ENCODE peak calls at places on chromosomes 16 and 17, in nine cellular contexts. S is endothelial cell of umbilical vein, Y is stomach, X is thyroid gland, K is body of pancreas, V is H1, F is tibial nerve, Q is uterus, C is transverse colon. R is an unnamed sample.

GRCh38 chr17:6953689-6954088 is 42.2 kb upstream of the ALOX12 start:
- DNase-seq in S (no peak), Y (no peak), X (no peak), K (no peak), V (no peak), F (no peak), Q (no peak), C (no peak), R (no peak)

GRCh38 chr17:7094661-7095064 is 14.6 kb upstream of the CLEC10A start:
- DNase-seq in S (no peak), Y (no peak), X (no peak), K (no peak), V (no peak), F (no peak), Q (no peak), C (no peak), R (no peak)

GRCh38 chr17:12744298-12744697 is 45.0 kb upstream of the ARHGAP44 start:
- DNase-seq in S (no peak), Y (no peak), X (no peak), K (no peak), V (no peak), F (no peak), Q (no peak), C (no peak), R (no peak)

GRCh38 chr16:50699345-50700159 is 6.1 kb downstream of the NOD2 start:
- DNase-seq in S (no peak), Y (no peak), X (no peak), K (no peak), V (no peak), F (no peak), Q (no peak), C (no peak), R (no peak)

GRCh38 chr16:3101018-3101840 is 2.1 kb upstream of the ZSCAN10 start:
- DNase-seq in S (peak), Y (no peak), X (no peak), K (no peak), V (no peak), F (no peak), Q (no peak), C (no peak), R (peak)

GRCh38 chr16:74455619-74456289 is 34.5 kb upstream of the CLEC18B start:
- DNase-seq in S (peak), Y (no peak), X (no peak), K (no peak), V (no peak), F (no peak), Q (no peak), C (no peak), R (no peak)

GRCh38 chr16:7227193-7227825 is 105.3 kb upstream of the RBFOX1 start:
- DNase-seq in S (no peak), Y (no peak), X (peak), K (no peak), V (peak), F (no peak), Q (no peak), C (no peak), R (no peak)

GRCh38 chr17:42989726-42990652 is 8.2 kb upstream of the RPL27 start:
- DNase-seq in S (no peak), Y (no peak), X (no peak), K (no peak), V (no peak), F (no peak), Q (no peak), C (no peak), R (no peak)

GRCh38 chr17:49527927-49528651 is 33.0 kb downstream of the NGFR start:
- DNase-seq in S (no peak), Y (no peak), X (no peak), K (no peak), V (no peak), F (no peak), Q (no peak), C (no peak), R (no peak)

GRCh38 chr17:6388416-6388815 is 46.5 kb downstream of the AIPL1 start:
- DNase-seq in S (no peak), Y (no peak), X (no peak), K (no peak), V (no peak), F (no peak), Q (no peak), C (no peak), R (no peak)

GRCh38 chr16:28012031-28012445 is 51.5 kb downstream of the GSG1L start:
- DNase-seq in S (no peak), Y (no peak), X (no peak), K (no peak), V (no peak), F (no peak), Q (no peak), C (no peak), R (no peak)

GRCh38 chr16:10037771-10038170 is 144.5 kb downstream of the GRIN2A start:
- DNase-seq in S (no peak), Y (no peak), X (no peak), K (no peak), V (no peak), F (no peak), Q (no peak), C (no peak), R (no peak)

GRCh38 chr16:48810803-48811453 is 200.9 kb upstream of the N4BP1 start:
- DNase-seq in S (no peak), Y (no peak), X (no peak), K (no peak), V (no peak), F (no peak), Q (no peak), C (no peak), R (no peak)

GRCh38 chr17:54899721-54900456 is 763 bp upstream of the TOM1L1 start:
- DNase-seq in S (no peak), Y (no peak), X (no peak), K (no peak), V (peak), F (no peak), Q (no peak), C (no peak), R (peak)

GRCh38 chr17:40542562-40543411 is 22.5 kb downstream of the CCR7 start:
- DNase-seq in S (peak), Y (peak), X (no peak), K (peak), V (no peak), F (peak), Q (peak), C (peak), R (no peak)
- TF ChIP-seq POLR2A in S (no peak), Y (no peak), X (no peak), K (no peak), V (no peak), F (no peak), Q (peak), C (no peak), R (no peak)

GRCh38 chr16:81861915-81862314 is 82.8 kb downstream of the PLCG2 start:
- DNase-seq in S (peak), Y (no peak), X (no peak), K (no peak), V (no peak), F (no peak), Q (peak), C (no peak), R (no peak)

GRCh38 chr16:81860867-81861266 is 81.8 kb downstream of the PLCG2 start:
- DNase-seq in S (no peak), Y (no peak), X (no peak), K (no peak), V (no peak), F (no peak), Q (no peak), C (no peak), R (no peak)

GRCh38 chr16:81864646-81865382 is 85.7 kb downstream of the PLCG2 start:
- DNase-seq in S (no peak), Y (no peak), X (no peak), K (no peak), V (no peak), F (no peak), Q (no peak), C (no peak), R (no peak)

GRCh38 chr16:81861503-81861902 is 82.4 kb downstream of the PLCG2 start:
- DNase-seq in S (no peak), Y (no peak), X (no peak), K (no peak), V (no peak), F (no peak), Q (no peak), C (no peak), R (no peak)

GRCh38 chr16:81863630-81864352 is 84.7 kb downstream of the PLCG2 start:
- DNase-seq in S (no peak), Y (no peak), X (no peak), K (no peak), V (no peak), F (no peak), Q (no peak), C (peak), R (no peak)
- TF ChIP-seq POLR2A in S (no peak), Y (no peak), X (no peak), K (no peak), V (no peak), F (no peak), Q (no peak), C (no peak), R (no peak)

GRCh38 chr17:75994802-75995350 is 5.8 kb upstream of the CDK3 start:
- DNase-seq in S (no peak), Y (no peak), X (no peak), K (no peak), V (no peak), F (no peak), Q (no peak), C (no peak), R (no peak)

GRCh38 chr17:76000016-76000754 is 470 bp upstream of the CDK3 start:
- DNase-seq in S (peak), Y (peak), X (peak), K (peak), V (peak), F (peak), Q (no peak), C (peak), R (peak)

GRCh38 chr17:75995385-75995925 is 5.2 kb upstream of the CDK3 start:
- DNase-seq in S (no peak), Y (no peak), X (no peak), K (no peak), V (no peak), F (no peak), Q (no peak), C (no peak), R (no peak)

GRCh38 chr17:75998327-75998795 is 2.3 kb upstream of the CDK3 start:
- DNase-seq in S (no peak), Y (no peak), X (no peak), K (no peak), V (no peak), F (no peak), Q (no peak), C (peak), R (no peak)

GRCh38 chr17:75996665-75997590 is 3.7 kb upstream of the CDK3 start:
- DNase-seq in S (no peak), Y (peak), X (no peak), K (no peak), V (no peak), F (no peak), Q (no peak), C (peak), R (no peak)
- TF ChIP-seq POLR2A in S (no peak), Y (no peak), X (no peak), K (no peak), V (no peak), F (no peak), Q (no peak), C (peak), R (no peak)

GRCh38 chr17:50683434-50684287 is 24.1 kb downstream of the ANKRD40 start:
- DNase-seq in S (no peak), Y (no peak), X (no peak), K (peak), V (no peak), F (no peak), Q (no peak), C (no peak), R (no peak)

GRCh38 chr17:50684288-50684611 is 23.5 kb downstream of the ANKRD40 start:
- DNase-seq in S (no peak), Y (no peak), X (no peak), K (no peak), V (no peak), F (no peak), Q (no peak), C (no peak), R (no peak)

GRCh38 chr17:50685691-50686493 is 21.8 kb downstream of the ANKRD40 start:
- DNase-seq in S (no peak), Y (no peak), X (no peak), K (peak), V (no peak), F (no peak), Q (no peak), C (no peak), R (no peak)

GRCh38 chr17:50685334-50685665 is 22.4 kb downstream of the ANKRD40 start:
- DNase-seq in S (no peak), Y (no peak), X (no peak), K (no peak), V (no peak), F (no peak), Q (no peak), C (no peak), R (no peak)

GRCh38 chr17:50684612-50685333 is 22.9 kb downstream of the ANKRD40 start:
- DNase-seq in S (no peak), Y (peak), X (no peak), K (peak), V (no peak), F (no peak), Q (no peak), C (peak), R (no peak)
- TF ChIP-seq POLR2A in S (no peak), Y (no peak), X (no peak), K (no peak), V (no peak), F (no peak), Q (no peak), C (peak), R (no peak)

GRCh38 chr16:370443-370842 is at the start of gene MRPL28:
- DNase-seq in S (peak), Y (peak), X (peak), K (peak), V (peak), F (peak), Q (peak), C (peak), R (peak)

GRCh38 chr16:370980-371728 is 816 bp upstream of the MRPL28 start:
- DNase-seq in S (no peak), Y (no peak), X (no peak), K (no peak), V (no peak), F (no peak), Q (no peak), C (peak), R (no peak)

GRCh38 chr16:369866-370436 is 387 bp downstream of the MRPL28 start:
- DNase-seq in S (no peak), Y (peak), X (no peak), K (no peak), V (no peak), F (no peak), Q (no peak), C (no peak), R (no peak)

GRCh38 chr16:368388-369158 is 1.8 kb downstream of the MRPL28 start:
- DNase-seq in S (no peak), Y (no peak), X (no peak), K (no peak), V (no peak), F (no peak), Q (no peak), C (peak), R (no peak)

GRCh38 chr16:369275-369865 is 968 bp downstream of the MRPL28 start:
- DNase-seq in S (no peak), Y (no peak), X (no peak), K (no peak), V (no peak), F (no peak), Q (no peak), C (no peak), R (peak)
- TF ChIP-seq POLR2A in S (no peak), Y (no peak), X (no peak), K (no peak), V (no peak), F (no peak), Q (no peak), C (no peak), R (no peak)

DNA sequence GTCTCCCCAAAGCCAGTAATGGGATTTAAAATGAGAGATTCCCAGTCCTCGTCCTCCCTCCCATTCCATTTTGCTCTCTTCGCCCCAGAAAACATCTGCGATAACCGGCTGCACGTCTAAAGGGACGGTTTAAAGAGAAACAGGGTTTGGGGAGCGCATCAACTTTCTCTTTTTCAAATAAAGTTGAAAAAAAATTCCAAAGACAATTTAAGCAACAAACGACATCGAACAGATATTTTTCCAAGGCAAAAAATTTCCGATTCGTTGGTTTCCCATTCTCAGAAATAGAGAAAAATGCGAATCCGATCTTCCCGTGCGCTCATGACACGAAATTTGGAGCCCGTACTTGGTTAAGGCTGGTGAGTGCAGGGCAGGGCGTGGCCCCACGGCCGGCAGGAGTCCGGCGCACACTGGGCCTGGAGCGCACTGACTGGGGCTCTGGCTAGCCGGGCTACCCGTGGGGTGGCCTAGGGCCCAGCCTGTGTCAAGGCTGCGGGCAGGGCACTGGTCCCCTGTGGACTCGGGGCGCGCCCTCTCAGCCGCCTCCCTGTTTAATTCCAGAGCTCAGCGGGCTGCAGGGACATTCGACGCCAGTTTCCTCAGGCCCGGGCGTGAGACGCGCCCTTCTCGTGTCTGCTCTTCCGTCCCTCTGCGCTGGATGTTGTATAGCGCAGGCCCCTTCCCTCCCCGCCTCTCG is 17.8 kb upstream of the ZFHX3 start:
- DNase-seq in S (no peak), Y (no peak), X (peak), K (no peak), V (no peak), F (no peak), Q (no peak), C (peak), R (no peak)
- TF ChIP-seq POLR2A in S (no peak), Y (no peak), X (no peak), K (peak), V (no peak), F (no peak), Q (no peak), C (no peak), R (no peak)

DNA sequence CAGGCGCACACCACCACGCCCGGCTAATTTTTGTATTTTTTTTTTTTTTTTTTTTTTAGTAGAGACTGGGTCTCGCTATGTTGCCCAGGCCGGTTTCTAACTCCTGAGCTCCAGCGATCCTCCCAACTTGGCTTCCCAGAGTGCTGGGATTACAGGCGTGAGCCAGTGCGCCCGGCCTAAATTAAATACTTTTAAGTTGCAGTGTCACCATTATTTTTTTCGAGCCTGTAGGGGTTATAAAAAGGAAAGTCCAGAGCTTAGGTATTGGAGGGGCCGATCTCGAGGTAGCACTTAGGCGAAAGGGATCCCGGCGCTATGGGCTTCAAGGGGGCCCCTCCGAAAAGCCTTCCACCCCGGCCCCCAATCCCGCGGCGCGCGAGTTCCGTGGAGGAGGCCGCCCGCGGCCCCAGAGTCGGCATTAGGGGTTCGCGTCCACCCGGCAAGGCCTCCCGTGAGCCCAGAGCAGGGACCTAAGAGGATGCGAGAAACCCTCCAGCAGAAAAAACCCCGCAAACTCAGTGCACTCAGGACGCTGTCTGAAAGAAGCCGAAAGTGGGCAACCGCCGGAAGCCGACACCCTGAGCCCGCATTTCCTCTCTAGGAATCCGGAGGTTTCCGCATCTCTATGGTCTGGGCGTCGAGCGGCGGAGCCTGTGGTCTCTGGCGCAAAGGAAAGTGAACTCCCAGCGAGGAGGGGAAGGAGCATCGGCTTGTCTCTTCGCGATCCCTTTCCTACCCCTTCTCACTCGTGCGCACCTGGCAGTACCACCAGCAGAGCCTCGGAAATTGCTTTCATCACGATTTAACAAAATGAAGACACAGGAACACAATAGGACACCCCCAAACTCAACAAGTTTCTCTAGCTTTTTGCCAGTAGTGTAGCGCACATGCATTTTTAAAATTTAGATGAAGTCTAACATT is 14.1 kb upstream of the RGS9 start:
- DNase-seq in S (peak), Y (peak), X (peak), K (peak), V (peak), F (peak), Q (peak), C (peak), R (peak)
- TF ChIP-seq POLR2A in S (peak), Y (peak), X (no peak), K (peak), V (peak), F (no peak), Q (no peak), C (peak), R (peak)

R was measured in erythroblast.